ENCODE peak calls at places on chromosomes 4 and X, in six cellular contexts. D is K562, R is ovary, H is stomach, G is tibial nerve, U is HCT116. K is an unnamed sample. For H3K4me1, the result is how much of the 10 kb centered on the place peaks cover.

GRCh38 chrX:5117816-5118215 is 1110.9 kb downstream of the NLGN4X start:
- DNase-seq in D (no peak), R (no peak), H (no peak), G (no peak), U (no peak), K (no peak)

GRCh38 chr4:154344686-154345085 is 146.9 kb downstream of the DCHS2 start:
- DNase-seq in D (no peak), R (no peak), H (no peak), G (no peak), U (peak), K (no peak)

GRCh38 chr4:114400531-114400930 is 198.1 kb upstream of the UGT8 start:
- DNase-seq in D (no peak), R (no peak), H (no peak), G (no peak), U (no peak), K (no peak)

GRCh38 chr4:113738251-113738650 is 23.3 kb downstream of the CAMK2D start:
- DNase-seq in D (no peak), R (no peak), H (no peak), G (no peak), U (no peak), K (no peak)

GRCh38 chr4:99210789-99211188 is 8.3 kb downstream of the ADH6 start:
- DNase-seq in D (no peak), R (no peak), H (no peak), G (no peak), U (no peak), K (no peak)

GRCh38 chrX:40952855-40953254 is 132.4 kb upstream of the USP9X start:
- DNase-seq in D (no peak), R (no peak), H (no peak), G (no peak), U (no peak), K (no peak)

GRCh38 chr4:68985442-68985841 is 33.8 kb upstream of the UGT2A3 start:
- DNase-seq in D (no peak), R (no peak), H (no peak), G (no peak), U (no peak), K (no peak)

GRCh38 chrX:96407501-96407900 is 277.1 kb upstream of the DIAPH2 start:
- DNase-seq in D (no peak), R (no peak), H (no peak), G (peak), U (no peak), K (no peak)

GRCh38 chr4:169811476-169811875 is 53.7 kb upstream of the HPF1 start:
- DNase-seq in D (no peak), R (no peak), H (no peak), G (no peak), U (no peak), K (no peak)

GRCh38 chr4:174521800-174522182 is 497 bp downstream of the HPGD start:
- DNase-seq in D (no peak), R (no peak), H (peak), G (no peak), U (no peak), K (no peak)

GRCh38 chrX:104310084-104310483 is 55.4 kb upstream of the ESX1 start:
- DNase-seq in D (no peak), R (no peak), H (no peak), G (no peak), U (no peak), K (no peak)

GRCh38 chr4:150167054-150167453 is 88.8 kb downstream of the DCLK2 start:
- DNase-seq in D (no peak), R (no peak), H (no peak), G (no peak), U (no peak), K (no peak)

GRCh38 chr4:61335364-61335763 is 135.2 kb downstream of the ADGRL3 start:
- DNase-seq in D (no peak), R (no peak), H (no peak), G (no peak), U (no peak), K (no peak)

GRCh38 chrX:134764202-134764785 is 106.0 kb upstream of the PLAC1 start:
- DNase-seq in D (peak), R (no peak), H (no peak), G (no peak), U (peak), K (no peak)

GRCh38 chrX:11724122-11725017 is 33.7 kb upstream of the MSL3 start:
- DNase-seq in D (peak), R (no peak), H (no peak), G (peak), U (peak), K (no peak)

GRCh38 chr4:4853371-4853823 is 6.1 kb upstream of the MSX1 start:
- DNase-seq in D (no peak), R (no peak), H (no peak), G (no peak), U (no peak), K (no peak)

GRCh38 chr4:8599657-8600056 is 7.1 kb downstream of the CPZ start:
- DNase-seq in D (peak), R (peak), H (no peak), G (no peak), U (peak), K (no peak)

GRCh38 chr4:80235451-80235850 is 31.0 kb upstream of the FGF5 start:
- DNase-seq in D (no peak), R (no peak), H (no peak), G (no peak), U (no peak), K (no peak)

GRCh38 chr4:89661490-89661889 is 175.5 kb downstream of the SNCA start:
- DNase-seq in D (no peak), R (no peak), H (no peak), G (no peak), U (no peak), K (no peak)

GRCh38 chr4:119039779-119040178 is 95.9 kb upstream of the MYOZ2 start:
- DNase-seq in D (no peak), R (no peak), H (no peak), G (no peak), U (peak), K (no peak)

GRCh38 chr4:15238720-15239119 is 189.1 kb upstream of the C1QTNF7 start:
- DNase-seq in D (peak), R (peak), H (no peak), G (no peak), U (no peak), K (no peak)

DNA sequence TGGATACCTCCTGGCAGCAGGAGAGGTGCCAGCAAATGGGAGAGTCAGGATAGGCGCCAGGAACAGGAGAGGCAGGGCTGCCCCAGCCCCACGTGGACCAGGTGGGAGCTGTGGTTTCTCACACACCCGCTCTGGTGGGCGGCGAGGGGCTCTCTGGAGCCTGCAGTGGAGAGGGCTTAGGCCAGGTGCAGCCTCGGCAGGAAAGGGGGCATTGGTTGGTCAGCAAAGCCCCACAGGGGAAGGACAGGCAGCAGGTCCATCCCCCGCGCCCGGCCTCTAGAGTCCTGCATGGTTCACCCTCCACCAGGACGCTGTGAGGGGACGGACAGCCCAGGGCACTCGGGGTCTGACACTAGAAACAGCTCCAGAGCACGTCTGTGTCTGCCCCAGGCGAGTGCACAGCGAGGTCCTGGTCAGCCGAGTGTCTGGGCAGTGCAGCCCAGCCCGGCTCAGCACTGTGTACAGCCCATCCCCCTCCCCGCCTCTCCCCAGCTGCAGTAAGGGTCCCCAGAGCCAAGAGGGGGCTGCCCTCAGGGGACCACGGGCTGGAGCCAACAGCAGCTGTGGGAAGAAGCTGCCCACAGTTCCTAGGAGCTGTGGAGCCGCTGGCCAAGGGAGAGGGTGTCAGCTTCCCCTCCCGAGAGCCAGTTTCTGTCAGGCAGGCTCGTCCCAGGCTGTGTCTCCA is 8.2 kb downstream of the ATP5ME start:
- DNase-seq in D (no peak), R (no peak), H (no peak), G (no peak), U (no peak), K (no peak)
- TF ChIP-seq POLR2A in D (no peak), R (no peak), H (no peak), G (no peak), U (no peak), K (no peak)

GRCh38 chrX:48998391-48998790 is 3.7 kb downstream of the GRIPAP1 start:
- DNase-seq in D (peak), R (no peak), H (no peak), G (no peak), U (no peak), K (no peak)
- TF ChIP-seq CTCF in D (peak), R (no peak), H (no peak), G (no peak), U (no peak), K (no peak)

GRCh38 chr4:130356873-130357272 is 1260.9 kb downstream of the C4orf33 start:
- DNase-seq in D (no peak), R (no peak), H (no peak), G (no peak), U (no peak), K (no peak)
- H3K4me1 ChIP-seq in D (under half), R (under half), H (under half), G (under half), U (under half), K (under half)

GRCh38 chr4:141761926-141762325 is 125.5 kb downstream of the IL15 start:
- DNase-seq in D (no peak), R (no peak), H (no peak), G (no peak), U (no peak), K (no peak)
- TF ChIP-seq POLR2A in D (no peak), R (no peak), H (no peak), G (no peak), U (no peak), K (no peak)

GRCh38 chr4:137226900-137227299 is 305.4 kb downstream of the PCDH18 start:
- DNase-seq in D (no peak), R (no peak), H (no peak), G (no peak), U (peak), K (no peak)
- TF ChIP-seq CTCF in D (no peak), R (no peak), H (no peak), G (no peak), U (peak), K (no peak)

DNA sequence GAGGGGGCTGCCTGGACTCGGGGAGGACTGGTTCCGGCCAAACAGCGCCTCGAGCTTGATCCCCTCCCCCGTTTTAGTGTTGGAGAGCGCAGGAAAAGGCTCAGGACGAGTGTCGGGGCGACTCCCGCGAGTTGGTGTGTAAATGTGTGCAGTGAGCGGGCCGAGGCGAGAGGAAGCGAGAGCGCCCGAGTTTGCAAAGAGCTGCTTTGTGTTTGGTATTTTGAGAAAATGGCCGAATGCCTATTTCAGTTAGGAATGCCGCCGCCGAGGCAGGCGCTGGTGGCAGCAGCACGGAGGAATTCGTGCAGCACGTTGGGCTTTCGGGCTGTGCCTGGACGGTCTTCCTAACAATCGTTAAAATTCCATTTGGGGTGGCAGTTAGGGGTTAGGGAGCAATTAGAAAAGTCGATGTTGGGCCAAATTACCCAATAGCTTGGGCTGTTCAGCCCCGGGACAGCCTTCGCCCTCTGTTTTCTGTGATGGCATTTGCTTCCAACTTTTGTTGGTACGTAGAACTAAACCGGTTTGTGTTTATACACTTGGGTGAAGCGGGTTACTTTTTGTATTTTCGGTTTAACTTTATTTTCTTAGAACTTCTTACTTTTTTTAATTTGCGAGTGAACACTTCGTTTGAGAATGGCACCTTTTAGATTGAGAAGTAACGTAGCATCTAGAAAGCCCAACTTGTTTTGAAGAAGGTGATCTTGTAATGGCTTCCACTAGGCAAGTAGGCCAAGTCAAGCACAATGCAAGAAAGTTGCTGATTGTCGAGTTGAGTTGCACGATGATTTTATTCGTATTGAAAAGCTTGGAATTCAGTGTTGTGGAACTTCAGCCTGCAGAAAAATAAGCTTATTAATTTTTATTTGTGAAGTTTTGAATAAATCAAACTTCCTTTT is 1.6 kb downstream of the REST start:
- DNase-seq in D (no peak), R (no peak), H (peak), G (peak), U (no peak), K (peak)
- H3K4me1 ChIP-seq in D (under half), R (under half), H (under half), G (under half), U (under half), K (under half)

DNA sequence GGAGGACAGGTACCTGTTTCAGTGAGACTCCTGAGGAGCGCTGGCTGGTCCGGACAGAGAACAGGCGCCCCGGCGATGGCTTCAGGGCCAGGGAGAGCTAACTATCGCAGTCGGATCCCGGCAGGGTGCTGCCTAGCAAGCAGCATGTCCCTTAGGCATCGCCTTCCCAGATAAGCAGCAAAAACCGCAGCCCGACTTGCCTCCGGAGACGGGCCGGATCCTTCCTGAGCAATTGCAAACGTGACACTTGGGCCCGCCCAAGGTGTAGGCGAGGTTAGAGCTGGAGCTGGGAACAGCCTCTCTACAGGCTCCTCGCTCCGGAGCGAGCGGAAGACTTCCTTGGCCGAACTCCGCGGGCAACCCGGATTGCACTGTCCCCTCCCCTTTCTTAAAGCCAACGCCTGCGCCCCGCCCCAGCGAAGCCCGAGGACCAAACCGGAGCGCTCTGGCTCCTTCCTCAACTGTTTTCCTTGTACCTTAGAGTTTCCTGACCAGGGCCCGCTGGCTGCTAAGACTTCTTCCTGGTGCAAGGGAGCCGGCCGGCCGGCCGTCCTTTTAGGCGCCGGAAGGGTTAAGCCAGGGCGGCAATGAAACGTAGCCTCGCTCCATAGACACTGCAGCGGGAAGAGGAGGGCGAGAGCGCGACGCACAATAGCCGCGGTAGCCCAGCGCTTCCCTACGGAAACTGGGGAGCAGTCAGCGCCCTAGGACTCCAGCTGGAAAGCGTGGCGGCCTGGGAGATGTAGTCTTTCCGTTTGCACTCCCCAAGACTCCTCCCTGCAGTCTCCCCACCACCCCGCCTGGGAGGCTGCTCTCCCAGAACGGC is at the start of gene OPHN1:
- DNase-seq in D (peak), R (peak), H (peak), G (peak), U (peak), K (peak)
- TF ChIP-seq POLR2A in D (peak), R (no peak), H (no peak), G (peak), U (no peak), K (peak)

DNA sequence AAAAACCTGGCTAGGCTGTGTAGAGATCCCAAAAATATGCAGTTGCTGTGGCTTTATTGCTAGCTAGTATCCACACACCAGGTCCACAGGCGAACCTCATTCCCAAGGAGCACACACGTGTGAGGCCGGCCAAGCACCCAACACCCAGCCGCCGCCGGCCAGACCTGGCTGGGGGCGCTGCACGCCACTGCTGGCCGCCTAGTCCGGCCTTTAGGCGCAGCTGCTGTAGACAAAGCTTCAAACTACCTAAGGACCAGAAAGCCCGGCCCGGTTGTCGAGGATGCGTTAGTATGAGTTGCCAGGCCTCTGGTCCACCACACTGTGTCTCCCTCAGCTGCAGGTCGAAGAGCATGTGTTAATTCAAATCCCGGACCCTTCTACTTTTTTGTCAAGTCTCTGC is 3.1 kb downstream of the POU3F4 start:
- DNase-seq in D (no peak), R (no peak), H (no peak), G (no peak), U (no peak), K (no peak)
- TF ChIP-seq CTCF in D (no peak), R (no peak), H (no peak), G (no peak), U (no peak), K (no peak)